ENCODE peak calls at places on chromosome 19, in four cellular contexts. R is HepG2, Q is A549, V is K562. L is an unnamed sample.

GRCh38 chr19:1387684-1388636 is 4.3 kb downstream of the NDUFS7 start:
- DNase-seq in R (no peak), Q (no peak), V (no peak), L (no peak)

GRCh38 chr19:45254044-45254531 is 3.0 kb downstream of the MARK4 start:
- DNase-seq in R (no peak), Q (no peak), V (peak; percentile 26), L (no peak)

GRCh38 chr19:31099470-31100190 is 249.6 kb downstream of the TSHZ3 start:
- DNase-seq in R (no peak), Q (no peak), V (no peak), L (no peak)

GRCh38 chr19:44975444-44975843 is 20.3 kb downstream of the CLPTM1 start:
- DNase-seq in R (no peak), Q (no peak), V (no peak), L (no peak)

GRCh38 chr19:928471-929259 is 2.8 kb downstream of the ARID3A start:
- DNase-seq in R (peak; percentile 43), Q (peak; percentile 41), V (no peak), L (no peak)

GRCh38 chr19:1264801-1265610 is 4.1 kb upstream of the CIRBP start:
- DNase-seq in R (peak; percentile 84), Q (peak; percentile 86), V (peak; percentile 78), L (peak; percentile 68)

GRCh38 chr19:41325947-41326706 is 16.2 kb downstream of the CCDC97 start:
- DNase-seq in R (peak; percentile 56), Q (no peak), V (peak; percentile 33), L (peak; percentile 87)

GRCh38 chr19:7622933-7623685 is 6.2 kb downstream of the XAB2 start:
- DNase-seq in R (no peak), Q (no peak), V (peak; percentile 63), L (no peak)

GRCh38 chr19:32866564-32867265 is 2.9 kb downstream of the SLC7A9 start:
- DNase-seq in R (no peak), Q (no peak), V (no peak), L (no peak)

GRCh38 chr19:38535212-38535611 is 82.5 kb downstream of the MAP4K1 start:
- DNase-seq in R (no peak), Q (no peak), V (no peak), L (no peak)

GRCh38 chr19:782195-783043 is 14.8 kb upstream of the PTBP1 start:
- DNase-seq in R (peak; percentile 89), Q (peak; percentile 91), V (no peak), L (peak; percentile 66)

GRCh38 chr19:35601971-35602370 is 10.6 kb upstream of the HAUS5 start:
- DNase-seq in R (no peak), Q (no peak), V (no peak), L (no peak)

GRCh38 chr19:48899781-48900476 is at the start of gene NUCB1:
- DNase-seq in R (peak; percentile 97), Q (peak; percentile 99), V (peak; percentile 100), L (peak; percentile 99)

GRCh38 chr19:21430674-21431073 is 33.7 kb downstream of the ZNF493 start:
- DNase-seq in R (no peak), Q (no peak), V (no peak), L (no peak)

GRCh38 chr19:29571181-29571580 is 34.9 kb upstream of the POP4 start:
- DNase-seq in R (no peak), Q (no peak), V (no peak), L (no peak)

GRCh38 chr19:35543280-35544109 is 1.9 kb upstream of the TMEM147 start:
- DNase-seq in R (no peak), Q (no peak), V (no peak), L (no peak)

GRCh38 chr19:7294571-7295212 is 478 bp upstream of the INSR start:
- DNase-seq in R (peak; percentile 65), Q (peak; percentile 76), V (peak; percentile 30), L (peak; percentile 42)

GRCh38 chr19:32197896-32198882 is 147.2 kb upstream of the ZNF507 start:
- DNase-seq in R (no peak), Q (no peak), V (no peak), L (no peak)

GRCh38 chr19:43407416-43408005 is 7.2 kb upstream of the TEX101 start:
- DNase-seq in R (no peak), Q (no peak), V (no peak), L (no peak)

GRCh38 chr19:7832009-7832408 is 2.0 kb downstream of the EVI5L start:
- DNase-seq in R (no peak), Q (no peak), V (no peak), L (no peak)

GRCh38 chr19:13861714-13862531 is 15.0 kb upstream of the NANOS3 start:
- DNase-seq in R (peak; percentile 77), Q (peak; percentile 90), V (peak; percentile 94), L (peak; percentile 93)

GRCh38 chr19:31015778-31016177 is 333.5 kb downstream of the TSHZ3 start:
- DNase-seq in R (no peak), Q (no peak), V (no peak), L (no peak)

GRCh38 chr19:33248553-33248953 is 22.9 kb upstream of the SLC7A10 start:
- DNase-seq in R (peak; percentile 71), Q (no peak), V (no peak), L (no peak)

GRCh38 chr19:38079926-38080380 is 144.1 kb downstream of the DPF1 start:
- DNase-seq in R (peak; percentile 68), Q (peak; percentile 78), V (no peak), L (peak; percentile 81)

GRCh38 chr19:1812426-1813196 is 535 bp upstream of the ATP8B3 start:
- DNase-seq in R (peak; percentile 93), Q (peak; percentile 97), V (peak; percentile 97), L (peak; percentile 88)

GRCh38 chr19:39166571-39167391 is 30.0 kb upstream of the NCCRP1 start:
- DNase-seq in R (peak; percentile 49), Q (no peak), V (peak; percentile 36), L (no peak)

GRCh38 chr19:42433503-42434260 is 6.5 kb upstream of the LIPE start:
- DNase-seq in R (peak; percentile 95), Q (peak; percentile 90), V (peak; percentile 88), L (peak; percentile 63)

GRCh38 chr19:53254451-53255341 is at the start of gene ZNF677:
- DNase-seq in R (no peak), Q (no peak), V (peak; percentile 35), L (peak; percentile 82)

GRCh38 chr19:29878973-29879654 is 62.9 kb upstream of the URI1 start:
- DNase-seq in R (peak; percentile 50), Q (peak; percentile 89), V (peak; percentile 71), L (no peak)

DNA sequence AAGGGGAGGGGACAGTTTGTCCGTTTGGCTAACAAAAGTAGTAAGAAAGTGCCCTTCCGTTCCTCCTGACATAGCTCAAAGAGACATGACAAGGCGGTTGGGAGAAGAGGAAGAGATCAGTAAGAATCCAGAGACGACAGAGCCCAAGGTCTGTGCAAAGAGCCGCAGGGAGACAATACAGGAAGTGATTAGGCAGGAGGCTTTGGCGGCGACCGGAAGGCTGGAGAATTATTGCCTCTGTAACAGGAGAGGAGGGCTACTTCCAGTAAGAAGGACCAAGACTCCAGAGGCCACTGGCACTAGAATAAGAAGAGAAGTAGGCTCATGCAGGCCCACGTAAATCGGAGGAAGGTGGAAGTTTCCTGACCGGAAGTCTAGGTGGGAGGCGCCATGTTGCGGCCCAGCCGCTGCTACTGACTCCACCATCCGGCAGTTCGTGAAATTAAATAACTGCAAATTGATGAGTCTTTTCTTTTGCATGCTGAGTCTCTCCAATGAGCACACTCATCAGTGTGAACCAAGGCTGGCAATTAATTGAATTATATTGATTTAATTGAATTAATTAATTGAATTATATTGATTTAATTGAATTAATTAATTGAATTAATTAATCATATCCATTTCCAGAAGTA is 9.9 kb downstream of the RFX2 start:
- DNase-seq in R (no peak), Q (no peak), V (peak; percentile 69), L (peak; percentile 74)
- TF ChIP-seq JUN in R (no peak), Q (no peak), V (no peak), L (no peak)

DNA sequence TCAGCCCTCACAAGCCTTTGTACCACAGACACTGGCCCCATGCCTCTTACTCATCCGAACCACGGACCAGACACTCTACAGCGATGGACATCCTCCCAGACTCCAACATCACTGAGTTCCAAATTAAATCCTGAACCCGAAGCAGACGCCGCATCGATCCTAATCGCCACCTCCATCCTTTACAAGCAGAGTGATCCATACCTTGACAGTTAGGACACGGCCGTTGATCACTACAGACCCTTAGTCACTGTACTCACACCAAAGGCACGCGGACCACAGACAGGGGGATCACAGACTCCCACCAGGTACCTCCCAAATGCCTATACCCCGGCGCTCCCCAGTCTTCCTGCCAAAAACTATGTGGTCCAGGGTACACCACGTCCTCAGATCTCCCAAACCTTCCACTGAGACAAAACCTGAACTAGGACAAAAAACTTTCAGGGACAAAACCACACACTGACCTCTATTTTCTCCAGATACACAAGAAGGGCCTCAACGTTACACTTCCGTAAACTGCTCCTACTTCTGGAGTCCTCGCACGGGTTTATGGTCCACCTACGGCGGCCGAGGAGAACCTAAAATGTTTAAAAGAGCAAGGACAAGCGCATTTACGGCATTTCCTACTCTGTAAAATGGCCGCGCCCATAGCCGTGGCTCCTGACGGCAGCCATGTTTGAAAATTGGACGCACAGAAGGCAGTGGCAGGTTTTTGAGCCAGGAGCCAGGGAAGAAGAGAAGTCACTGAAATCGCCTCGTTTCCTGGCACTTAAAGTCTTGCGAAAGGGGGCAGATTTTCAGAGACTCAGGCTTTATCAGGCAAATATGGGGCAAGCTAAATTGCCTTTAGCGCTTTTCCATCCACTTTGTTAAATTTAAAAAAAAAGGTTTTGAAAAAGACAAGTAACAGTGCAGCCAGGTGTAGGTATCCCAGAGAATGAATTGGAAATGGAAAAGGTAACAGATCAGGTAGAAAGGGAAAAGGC is at the start of gene ZNF350:
- DNase-seq in R (peak; percentile 93), Q (peak; percentile 98), V (peak; percentile 91), L (peak; percentile 95)
- TF ChIP-seq MYC in R (peak; percentile 48), Q (no peak), V (peak; percentile 31), L (no peak)

GRCh38 chr19:47713046-47714021 is at the start of gene EHD2:
- DNase-seq in R (no peak), Q (peak; percentile 84), V (peak; percentile 89), L (peak; percentile 61)
- TF ChIP-seq JUN in R (no peak), Q (peak; percentile 73), V (peak; percentile 3), L (no peak)

GRCh38 chr19:4471400-4472173 is 510 bp upstream of the HDGFL2 start:
- DNase-seq in R (peak; percentile 100), Q (peak; percentile 99), V (peak; percentile 99), L (peak; percentile 100)

GRCh38 chr19:4473011-4473410 is 914 bp downstream of the HDGFL2 start:
- DNase-seq in R (no peak), Q (no peak), V (no peak), L (no peak)

GRCh38 chr19:4474504-4475136 is 2.5 kb downstream of the HDGFL2 start:
- DNase-seq in R (no peak), Q (no peak), V (peak; percentile 31), L (peak; percentile 75)

GRCh38 chr19:4473708-4474503 is 1.8 kb downstream of the HDGFL2 start:
- DNase-seq in R (no peak), Q (no peak), V (no peak), L (no peak)

DNA sequence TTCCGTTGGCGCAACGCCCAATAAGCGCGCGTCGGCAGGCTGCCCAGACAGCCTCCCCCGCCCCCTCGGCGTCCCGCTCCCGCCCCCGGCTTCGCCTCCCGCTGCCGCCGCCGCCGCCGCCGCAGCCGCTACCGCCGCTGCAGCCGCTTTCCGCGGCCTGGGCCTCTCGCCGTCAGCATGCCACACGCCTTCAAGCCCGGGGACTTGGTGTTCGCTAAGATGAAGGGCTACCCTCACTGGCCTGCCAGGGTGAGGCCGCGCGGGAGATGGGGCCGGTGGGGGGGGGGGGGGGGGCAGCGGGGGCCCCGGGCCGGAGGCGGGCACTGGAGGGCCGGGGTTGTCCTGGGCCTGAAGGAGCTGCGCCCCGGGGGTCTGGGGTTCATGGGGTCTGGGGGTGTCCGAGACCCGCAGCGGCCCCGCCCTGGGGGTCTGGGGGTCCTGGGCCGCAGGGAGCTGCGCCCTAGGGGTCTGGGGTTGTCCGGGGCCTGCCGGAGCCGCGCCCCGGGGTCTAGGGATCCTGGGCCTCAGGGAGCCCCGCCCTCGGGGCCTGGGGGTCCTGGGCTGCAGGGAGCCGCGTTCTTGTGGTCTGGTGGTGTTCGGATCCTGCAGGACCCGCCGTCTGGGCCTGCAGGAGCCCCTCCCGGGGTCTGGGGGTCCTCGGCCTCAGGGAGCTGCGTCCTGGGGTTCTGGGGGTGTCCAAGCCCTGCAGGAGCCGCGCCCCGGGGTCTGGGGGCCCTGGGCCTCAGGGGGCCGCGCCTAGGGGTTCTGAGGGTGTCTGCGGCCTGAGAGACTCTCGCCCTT is at the start of gene HDGFL2:
- DNase-seq in R (no peak), Q (no peak), V (no peak), L (no peak)
- TF ChIP-seq MYC in R (no peak), Q (no peak), V (no peak), L (no peak)